ENCODE peak calls at places on chromosomes 7 and 10, in ten cellular contexts. C is fibroblast of mammary gland; T is cardiac fibroblast; Z is heart left ventricle; B is bronchial epithelial cell; H is GM06990; G is GM12865; I is lower leg skin; S is mammary epithelial cell; F is CD8-positive, alpha-beta T cell. R is an unnamed sample.

GRCh38 chr7:149714910-149715471 is 58.4 kb downstream of the ZNF467 start:
- DNase-seq in I (no peak), C (no peak), G (no peak), B (no peak), H (no peak), S (peak), F (no peak), Z (no peak), T (peak), R (no peak)

GRCh38 chr10:71290806-71291205 is 28.3 kb upstream of the SLC29A3 start:
- DNase-seq in I (no peak), B (no peak), H (no peak), G (no peak), C (no peak), F (no peak), S (no peak), T (no peak), Z (no peak), R (no peak)

GRCh38 chr10:124732931-124733536 is 11.1 kb downstream of the FAM53B start:
- DNase-seq in F (peak), H (peak), G (peak), S (peak), T (peak), B (peak), Z (peak), I (no peak), C (peak), R (no peak)

GRCh38 chr7:91883676-91884362 is 3.3 kb upstream of the MTERF1 start:
- DNase-seq in Z (no peak), T (no peak), C (no peak), G (no peak), I (no peak), F (no peak), S (peak), B (no peak), H (no peak), R (no peak)

GRCh38 chr7:70317356-70317755 is 719.1 kb downstream of the AUTS2 start:
- DNase-seq in I (no peak), T (peak), Z (no peak), F (no peak), C (peak), G (no peak), H (no peak), S (peak), B (peak), R (no peak)

GRCh38 chr10:24731942-24732341 is 8.3 kb upstream of the ARHGAP21 start:
- DNase-seq in S (peak), T (no peak), I (no peak), B (peak), Z (no peak), C (no peak), F (no peak), G (no peak), H (no peak), R (no peak)

GRCh38 chr7:47945261-47946015 is 2.8 kb downstream of the PKD1L1 start:
- DNase-seq in S (peak), F (peak), I (peak), G (peak), C (peak), T (peak), Z (peak), H (no peak), B (peak), R (peak)

GRCh38 chr7:95089414-95089813 is 182.0 kb downstream of the PPP1R9A start:
- DNase-seq in C (no peak), Z (no peak), S (no peak), G (no peak), F (no peak), I (no peak), B (no peak), T (no peak), H (no peak), R (no peak)

GRCh38 chr10:60144099-60144498 is 237.7 kb upstream of the CCDC6 start:
- DNase-seq in G (no peak), H (no peak), T (no peak), Z (no peak), S (no peak), I (no peak), C (no peak), B (no peak), F (no peak), R (no peak)

GRCh38 chr7:131897016-131897789 is 340.8 kb upstream of the PODXL start:
- DNase-seq in S (peak), G (no peak), T (peak), B (peak), Z (no peak), F (no peak), I (no peak), H (no peak), C (peak), R (peak)

GRCh38 chr7:33185786-33186185 is 56.4 kb downstream of the BBS9 start:
- DNase-seq in C (peak), F (no peak), B (peak), G (peak), I (no peak), Z (no peak), H (no peak), T (peak), S (peak), R (peak)

DNA sequence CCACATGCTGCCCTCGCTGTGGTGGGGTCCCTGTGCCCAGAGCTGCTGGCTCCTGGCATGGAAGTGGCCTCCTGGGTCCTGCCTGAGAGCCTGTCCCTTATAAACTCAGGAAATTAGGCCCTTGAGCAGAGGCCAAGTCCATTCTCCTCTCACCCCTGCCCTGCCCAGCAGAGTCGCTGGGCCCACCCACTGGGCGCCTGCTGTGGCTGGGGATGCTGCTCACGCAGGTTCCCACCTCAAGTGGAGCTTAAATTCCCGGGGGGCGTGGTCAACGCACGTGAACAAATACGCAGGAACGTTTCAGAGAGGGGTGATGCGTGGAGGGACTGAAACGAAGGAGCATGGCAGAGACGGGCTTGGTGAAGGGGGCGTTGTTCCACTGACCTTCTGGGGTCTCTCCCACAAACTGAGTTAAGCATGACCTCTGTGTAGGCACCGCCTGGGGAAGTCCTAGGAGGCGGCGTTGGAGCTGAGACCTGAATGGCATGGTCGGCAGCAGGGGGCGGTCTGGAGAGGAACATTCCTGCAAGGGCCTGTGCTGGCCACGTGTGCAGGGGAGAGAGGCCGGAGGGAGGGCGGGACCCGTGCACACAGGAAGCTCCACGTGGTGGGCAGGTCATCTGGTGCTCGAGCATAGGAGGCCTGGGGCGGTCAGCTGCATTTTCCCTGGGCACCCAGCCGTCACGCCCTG is 27.9 kb downstream of the FAM20C start:
- DNase-seq in B (peak), S (no peak), F (no peak), C (peak), Z (no peak), G (no peak), H (no peak), T (no peak), I (no peak), R (no peak)
- TF ChIP-seq CTCF in B (peak), S (no peak), F (no peak), C (no peak), Z (no peak), G (no peak), H (peak), T (no peak), I (no peak), R (no peak)

GRCh38 chr10:133358162-133358919 is 522 bp upstream of the FUOM start:
- DNase-seq in C (no peak), B (no peak), G (no peak), Z (no peak), I (no peak), F (no peak), T (no peak), H (no peak), S (no peak), R (no peak)

GRCh38 chr10:133356953-133357292 is 896 bp downstream of the FUOM start:
- DNase-seq in I (no peak), T (no peak), F (no peak), B (no peak), Z (no peak), S (no peak), C (no peak), H (no peak), G (no peak), R (no peak)

GRCh38 chr10:133358920-133359300 is 1.1 kb upstream of the FUOM start:
- DNase-seq in T (no peak), S (no peak), C (no peak), F (no peak), B (no peak), Z (no peak), H (no peak), G (no peak), I (no peak), R (no peak)

GRCh38 chr10:133356549-133356948 is 1.3 kb downstream of the FUOM start:
- DNase-seq in F (no peak), C (no peak), T (no peak), I (no peak), G (no peak), H (no peak), S (no peak), Z (no peak), B (no peak), R (no peak)

DNA sequence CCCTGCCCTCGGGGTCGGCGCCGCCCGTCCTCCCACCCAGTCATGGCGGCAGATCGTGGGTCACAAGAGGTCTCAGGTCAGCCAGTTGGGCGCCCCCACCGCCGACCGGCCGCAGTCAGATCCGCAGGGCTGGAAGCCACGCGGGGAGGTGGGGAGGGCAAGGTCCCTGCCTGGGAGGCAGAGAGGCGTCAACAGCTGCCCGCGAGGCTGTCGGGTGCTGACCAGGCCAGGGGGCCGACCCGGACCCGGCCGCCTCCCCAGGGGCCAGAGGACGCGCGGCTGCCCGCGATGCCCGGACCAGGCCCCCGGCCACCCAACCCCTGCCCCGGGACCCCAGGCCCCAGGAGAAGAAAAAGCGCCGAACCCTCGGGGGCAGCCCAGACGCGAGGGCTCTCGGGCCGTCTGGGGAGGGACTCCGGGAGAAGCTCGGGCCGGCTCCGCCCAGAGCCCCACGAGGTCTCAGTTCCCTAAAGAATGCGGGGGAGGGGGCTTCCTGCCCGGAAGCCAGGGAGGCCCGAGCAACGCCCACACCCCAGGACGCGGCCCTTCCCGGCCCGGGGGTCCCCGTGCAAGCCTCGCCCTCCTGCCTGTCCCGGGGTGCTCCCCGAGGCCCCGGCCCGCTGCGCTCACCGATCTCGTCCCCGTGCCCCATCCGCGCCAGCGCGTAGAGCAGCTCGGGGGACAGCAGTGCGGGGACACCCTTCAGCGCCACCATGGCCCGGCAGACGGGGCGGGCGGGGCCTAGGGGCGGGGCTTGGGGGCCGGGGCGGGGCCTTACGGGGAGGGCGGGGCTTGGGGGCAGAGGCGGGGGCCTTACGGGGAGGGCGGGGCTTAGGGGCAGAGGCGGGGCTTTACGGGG is at the start of gene FUOM:
- DNase-seq in F (peak), Z (peak), S (no peak), H (peak), T (peak), C (peak), B (no peak), G (peak), I (no peak), R (peak)
- H3K4me3 ChIP-seq in F (peak), Z (peak), S (peak), H (peak), T (peak), C (peak), B (peak), G (peak), I (peak), R (peak)

GRCh38 chr10:115441907-115442520 is 348.8 kb downstream of the ATRNL1 start:
- DNase-seq in S (no peak), H (no peak), B (no peak), C (no peak), F (no peak), T (no peak), G (no peak), I (no peak), Z (no peak), R (no peak)
- TF ChIP-seq CTCF in S (peak), H (no peak), B (no peak), C (no peak), F (no peak), T (no peak), G (no peak), I (no peak), Z (no peak), R (no peak)

DNA sequence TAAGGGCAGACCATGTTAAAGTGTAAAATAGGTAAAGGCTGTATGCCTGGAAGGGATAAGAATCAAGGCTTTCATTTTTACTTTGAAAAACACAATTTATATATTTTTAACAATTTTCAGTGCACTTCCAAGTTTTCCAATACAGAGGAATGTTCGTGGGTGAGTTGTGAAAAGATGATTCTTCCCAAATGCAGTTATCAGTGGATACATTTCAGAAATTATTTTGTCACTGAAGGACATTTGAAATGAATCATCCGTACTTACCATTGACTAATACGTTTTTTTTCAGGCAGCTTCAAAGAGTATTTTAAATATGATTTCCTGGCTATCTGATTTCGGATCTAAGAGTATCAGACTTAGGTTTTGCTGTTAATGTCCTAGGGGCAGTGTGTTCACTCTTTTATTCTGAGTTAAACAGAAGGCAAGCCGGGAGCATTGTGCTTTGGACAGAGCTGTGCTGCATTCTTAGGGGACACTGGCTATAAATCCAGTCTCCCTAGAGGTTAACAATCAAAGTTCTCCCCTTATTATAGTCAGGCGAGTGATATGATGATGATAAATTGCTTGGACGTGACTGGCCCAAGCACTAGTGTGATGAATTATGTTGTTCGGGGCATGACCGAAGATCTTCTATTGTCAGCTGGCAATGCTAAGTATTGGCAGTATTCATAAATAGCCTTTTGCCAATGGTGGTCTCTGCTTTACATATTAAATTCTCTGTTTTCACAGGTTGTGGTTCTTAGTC is 4.5 kb downstream of the PTER start:
- DNase-seq in C (peak), G (peak), I (no peak), S (peak), H (no peak), T (peak), F (no peak), B (peak), Z (no peak), R (peak)
- H3K4me3 ChIP-seq in C (peak), G (peak), I (no peak), S (no peak), H (no peak), T (no peak), F (no peak), B (no peak), Z (no peak), R (no peak)

GRCh38 chr10:51047857-51048256 is 26.4 kb upstream of the PRKG1 start:
- DNase-seq in B (no peak), F (no peak), T (peak), C (peak), Z (no peak), G (no peak), H (no peak), S (no peak), I (no peak), R (peak)
- TF ChIP-seq CTCF in B (no peak), F (no peak), T (peak), C (peak), Z (no peak), G (no peak), H (no peak), S (no peak), I (no peak), R (peak)

GRCh38 chr10:649445-649797 is 40.0 kb downstream of the DIP2C start:
- DNase-seq in T (no peak), F (no peak), B (no peak), C (no peak), I (no peak), H (no peak), S (no peak), Z (no peak), G (no peak), R (no peak)
- H3K4me3 ChIP-seq in T (no peak), F (no peak), B (no peak), C (no peak), I (no peak), H (no peak), S (no peak), Z (no peak), G (no peak), R (no peak)

GRCh38 chr10:46068905-46069304 is 22.8 kb upstream of the MSMB start:
- DNase-seq in I (no peak), B (no peak), S (no peak), T (no peak), Z (no peak), F (no peak), H (no peak), G (no peak), C (no peak), R (no peak)

GRCh38 chr10:46068117-46068516 is 22.0 kb upstream of the MSMB start:
- DNase-seq in H (no peak), S (no peak), B (no peak), G (no peak), Z (no peak), T (no peak), C (no peak), F (no peak), I (no peak), R (no peak)

GRCh38 chr10:46070749-46071148 is 24.7 kb upstream of the MSMB start:
- DNase-seq in T (no peak), B (no peak), H (no peak), G (no peak), F (no peak), S (no peak), C (no peak), Z (no peak), I (no peak), R (no peak)

GRCh38 chr10:46073564-46073963 is 27.5 kb upstream of the MSMB start:
- DNase-seq in T (no peak), S (no peak), G (no peak), I (no peak), F (no peak), H (no peak), C (no peak), Z (no peak), B (no peak), R (no peak)

GRCh38 chr10:46069771-46070463 is 23.8 kb upstream of the MSMB start:
- DNase-seq in G (no peak), S (no peak), T (no peak), F (no peak), C (no peak), B (no peak), I (no peak), H (no peak), Z (no peak), R (no peak)
- TF ChIP-seq CTCF in G (no peak), S (no peak), T (no peak), F (no peak), C (no peak), B (no peak), I (no peak), H (no peak), Z (no peak), R (no peak)

GRCh38 chr10:104337985-104338735 is at the start of gene ITPRIP:
- DNase-seq in I (peak), H (peak), G (peak), C (peak), B (peak), S (peak), F (peak), Z (peak), T (peak), R (peak)
- H3K4me3 ChIP-seq in I (peak), H (peak), G (peak), C (peak), B (peak), S (peak), F (peak), Z (peak), T (peak), R (peak)

GRCh38 chr10:132359305-132360040 is 27.5 kb downstream of the LRRC27 start:
- DNase-seq in C (no peak), H (no peak), F (no peak), S (no peak), T (no peak), I (no peak), B (no peak), G (no peak), Z (peak), R (no peak)
- TF ChIP-seq CTCF in C (no peak), H (no peak), F (no peak), S (no peak), T (no peak), I (no peak), B (peak), G (no peak), Z (no peak), R (no peak)

R was measured in fibroblast of pulmonary artery.